ENCODE peak calls at places on chromosomes 4 and X, in six cellular contexts. A is endothelial cell; Z is Calu3; N is non-pigmented ciliary epithelial cell; R is activated CD4-positive, alpha-beta T cell treated with anti-CD3 and anti-CD28 coated beads for 4 hours; E is activated T-helper 9 cell treated with anti-CD3 and anti-CD28 coated beads, Interleukin-2, amount 50 U/mL, for 16 hours. P is an unnamed sample.

GRCh38 chrX:1486177-1486576 is 33.5 kb upstream of the ASMTL start:
- DNase-seq in R (no peak), Z (no peak), N (no peak), A (no peak), E (no peak), P (no peak)

GRCh38 chr4:111040904-111041303 is 418.0 kb upstream of the PITX2 start:
- DNase-seq in R (no peak), E (no peak), A (no peak), N (no peak), Z (no peak), P (no peak)

GRCh38 chrX:29231800-29232199 is 644.6 kb downstream of the IL1RAPL1 start:
- DNase-seq in Z (no peak), E (no peak), R (no peak), A (no peak), N (no peak), P (peak; percentile 15)

GRCh38 chr4:2241003-2241402 is 918 bp downstream of the HAUS3 start:
- DNase-seq in N (no peak), Z (no peak), A (no peak), E (no peak), R (no peak), P (no peak)

GRCh38 chr4:168124008-168124641 is 31.8 kb downstream of the ANXA10 start:
- DNase-seq in R (no peak), Z (no peak), E (no peak), A (no peak), N (peak; percentile 59), P (no peak)

GRCh38 chr4:8182858-8183725 is 16.0 kb upstream of the SH3TC1 start:
- DNase-seq in E (no peak), R (no peak), Z (peak; percentile 85), A (no peak), N (no peak), P (peak; percentile 90)

GRCh38 chr4:107654694-107655093 is 65.3 kb downstream of the PAPSS1 start:
- DNase-seq in E (no peak), A (no peak), N (no peak), Z (no peak), R (no peak), P (peak; percentile 46)

GRCh38 chr4:152074573-152074972 is 313.8 kb upstream of the GATB start:
- DNase-seq in Z (no peak), E (no peak), N (no peak), A (no peak), R (no peak), P (no peak)

GRCh38 chr4:111847256-111848108 is 297.8 kb upstream of the FAM241A start:
- DNase-seq in N (no peak), R (no peak), A (no peak), E (no peak), Z (no peak), P (peak; percentile 2)

P was measured in cardiac muscle cell.